ENCODE peak calls at places on chromosomes 1 and 21, in seven cellular contexts. One of them, this sample, is unnamed.
A peak's percentile ranks its signal among the peaks of the same experiment; 100 is the strongest.

GRCh38 chr1:194295690-194296089 is 1109.3 kb upstream of the B3GALT2 start:
- DNase-seq in hepatocyte: peak; percentile 70
- DNase-seq in cardiac muscle cell: peak; percentile 76
- DNase-seq in mammary epithelial cell: peak; percentile 19
- DNase-seq in esophagus muscularis mucosa: no peak
- DNase-seq in heart right ventricle: no peak
- DNase-seq in H9: no peak
- DNase-seq in this sample: no peak

GRCh38 chr1:55257958-55258357 is 42.8 kb upstream of the USP24 start:
- DNase-seq in hepatocyte: no peak
- DNase-seq in cardiac muscle cell: no peak
- DNase-seq in mammary epithelial cell: no peak
- DNase-seq in esophagus muscularis mucosa: no peak
- DNase-seq in heart right ventricle: no peak
- DNase-seq in H9: no peak
- DNase-seq in this sample: no peak

GRCh38 chr1:43987159-43988022 is 4.0 kb upstream of the CCDC24 start:
- DNase-seq in hepatocyte: peak; percentile 54
- DNase-seq in cardiac muscle cell: no peak
- DNase-seq in mammary epithelial cell: no peak
- DNase-seq in esophagus muscularis mucosa: no peak
- DNase-seq in heart right ventricle: no peak
- DNase-seq in H9: no peak
- DNase-seq in this sample: no peak

GRCh38 chr1:230868736-230869385 is 540 bp upstream of the C1orf198 start:
- DNase-seq in hepatocyte: peak; percentile 77
- DNase-seq in cardiac muscle cell: peak; percentile 84
- DNase-seq in mammary epithelial cell: peak; percentile 33
- DNase-seq in esophagus muscularis mucosa: no peak
- DNase-seq in heart right ventricle: no peak
- DNase-seq in H9: peak; percentile 78
- DNase-seq in this sample: peak; percentile 88

GRCh38 chr1:184051485-184052193 is at the start of gene TSEN15:
- DNase-seq in hepatocyte: peak; percentile 92
- DNase-seq in cardiac muscle cell: peak; percentile 88
- DNase-seq in mammary epithelial cell: peak; percentile 85
- DNase-seq in esophagus muscularis mucosa: no peak
- DNase-seq in heart right ventricle: peak; percentile 79
- DNase-seq in H9: peak; percentile 71
- DNase-seq in this sample: peak; percentile 90

GRCh38 chr1:10823000-10823401 is 26.6 kb upstream of the CASZ1 start:
- DNase-seq in hepatocyte: no peak
- DNase-seq in cardiac muscle cell: no peak
- DNase-seq in mammary epithelial cell: no peak
- DNase-seq in esophagus muscularis mucosa: no peak
- DNase-seq in heart right ventricle: peak; percentile 55
- DNase-seq in H9: no peak
- DNase-seq in this sample: no peak

GRCh38 chr1:22914633-22915217 is 57.9 kb downstream of the LACTBL1 start:
- DNase-seq in hepatocyte: no peak
- DNase-seq in cardiac muscle cell: no peak
- DNase-seq in mammary epithelial cell: no peak
- DNase-seq in esophagus muscularis mucosa: no peak
- DNase-seq in heart right ventricle: no peak
- DNase-seq in H9: peak; percentile 47
- DNase-seq in this sample: no peak

GRCh38 chr1:165383067-165383466 is 26.6 kb upstream of the LMX1A start:
- DNase-seq in hepatocyte: no peak
- DNase-seq in cardiac muscle cell: no peak
- DNase-seq in mammary epithelial cell: peak; percentile 48
- DNase-seq in esophagus muscularis mucosa: no peak
- DNase-seq in heart right ventricle: peak; percentile 42
- DNase-seq in H9: no peak
- DNase-seq in this sample: peak; percentile 30

GRCh38 chr1:215146252-215146975 is 63.9 kb downstream of the KCNK2 start:
- DNase-seq in hepatocyte: peak; percentile 52
- DNase-seq in cardiac muscle cell: peak; percentile 5
- DNase-seq in mammary epithelial cell: peak; percentile 10
- DNase-seq in esophagus muscularis mucosa: no peak
- DNase-seq in heart right ventricle: no peak
- DNase-seq in H9: no peak
- DNase-seq in this sample: no peak

GRCh38 chr1:91124989-91125417 is 103.2 kb upstream of the ZNF644 start:
- DNase-seq in hepatocyte: peak; percentile 15
- DNase-seq in cardiac muscle cell: no peak
- DNase-seq in mammary epithelial cell: no peak
- DNase-seq in esophagus muscularis mucosa: no peak
- DNase-seq in heart right ventricle: no peak
- DNase-seq in H9: no peak
- DNase-seq in this sample: no peak

GRCh38 chr1:76209648-76210047 is 135.1 kb downstream of the ST6GALNAC3 start:
- DNase-seq in hepatocyte: no peak
- DNase-seq in cardiac muscle cell: no peak
- DNase-seq in mammary epithelial cell: no peak
- DNase-seq in esophagus muscularis mucosa: no peak
- DNase-seq in heart right ventricle: no peak
- DNase-seq in H9: no peak
- DNase-seq in this sample: no peak

GRCh38 chr1:178057863-178058576 is 35.9 kb upstream of the RASAL2 start:
- DNase-seq in hepatocyte: peak; percentile 48
- DNase-seq in cardiac muscle cell: peak; percentile 30
- DNase-seq in mammary epithelial cell: no peak
- DNase-seq in esophagus muscularis mucosa: no peak
- DNase-seq in heart right ventricle: peak; percentile 72
- DNase-seq in H9: peak; percentile 29
- DNase-seq in this sample: no peak

GRCh38 chr21:45998871-45999580 is 17.5 kb downstream of the COL6A1 start:
- DNase-seq in hepatocyte: no peak
- DNase-seq in cardiac muscle cell: no peak
- DNase-seq in mammary epithelial cell: no peak
- DNase-seq in esophagus muscularis mucosa: no peak
- DNase-seq in heart right ventricle: no peak
- DNase-seq in H9: peak; percentile 18
- DNase-seq in this sample: no peak

GRCh38 chr1:35062518-35063196 is 16.5 kb upstream of the ZMYM1 start:
- DNase-seq in hepatocyte: no peak
- DNase-seq in cardiac muscle cell: no peak
- DNase-seq in mammary epithelial cell: peak; percentile 31
- DNase-seq in esophagus muscularis mucosa: peak; percentile 19
- DNase-seq in heart right ventricle: no peak
- DNase-seq in H9: no peak
- DNase-seq in this sample: no peak

GRCh38 chr1:220878223-220879081 is 791 bp upstream of the HLX start:
- DNase-seq in hepatocyte: no peak
- DNase-seq in cardiac muscle cell: no peak
- DNase-seq in mammary epithelial cell: no peak
- DNase-seq in esophagus muscularis mucosa: no peak
- DNase-seq in heart right ventricle: peak; percentile 49
- DNase-seq in H9: no peak
- DNase-seq in this sample: peak; percentile 46

GRCh38 chr1:208192989-208193388 is 51.2 kb downstream of the PLXNA2 start:
- DNase-seq in hepatocyte: no peak
- DNase-seq in cardiac muscle cell: no peak
- DNase-seq in mammary epithelial cell: no peak
- DNase-seq in esophagus muscularis mucosa: no peak
- DNase-seq in heart right ventricle: no peak
- DNase-seq in H9: no peak
- DNase-seq in this sample: no peak

DNA sequence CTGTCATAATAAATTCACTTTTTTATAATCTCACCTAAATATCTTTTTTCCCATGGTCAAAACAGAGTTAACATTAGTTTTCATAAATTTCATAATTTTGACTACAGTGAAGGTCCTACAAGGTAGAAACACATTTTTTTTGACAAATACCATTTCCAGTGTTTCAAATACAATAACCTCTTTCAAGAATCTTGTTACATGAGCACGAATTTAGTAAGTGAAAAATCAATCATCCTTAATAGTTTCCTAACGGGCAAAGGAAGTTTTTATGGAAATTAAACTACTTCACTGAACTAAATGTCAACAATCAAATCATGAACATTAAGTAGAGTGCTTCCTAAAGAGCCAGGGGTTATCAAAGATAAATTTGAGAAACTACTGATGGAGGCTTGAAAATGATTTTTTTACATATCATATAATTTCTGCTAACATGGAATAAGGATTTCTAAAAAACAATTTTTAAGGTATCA is 35.4 kb downstream of the ABL2 start:
- DNase-seq in hepatocyte: no peak
- DNase-seq in cardiac muscle cell: no peak
- DNase-seq in mammary epithelial cell: no peak
- DNase-seq in esophagus muscularis mucosa: no peak
- DNase-seq in heart right ventricle: no peak
- DNase-seq in H9: no peak
- DNase-seq in this sample: no peak
- TF ChIP-seq CTCF in hepatocyte: no peak
- TF ChIP-seq CTCF in cardiac muscle cell: no peak
- TF ChIP-seq CTCF in mammary epithelial cell: no peak
- TF ChIP-seq CTCF in esophagus muscularis mucosa: no peak
- TF ChIP-seq CTCF in heart right ventricle: no peak
- TF ChIP-seq CTCF in H9: no peak
- TF ChIP-seq CTCF in this sample: no peak

GRCh38 chr21:22573834-22574233 is 1575.6 kb downstream of the NCAM2 start:
- DNase-seq in hepatocyte: no peak
- DNase-seq in cardiac muscle cell: no peak
- DNase-seq in mammary epithelial cell: no peak
- DNase-seq in esophagus muscularis mucosa: no peak
- DNase-seq in heart right ventricle: no peak
- DNase-seq in H9: no peak
- DNase-seq in this sample: no peak
- H3K4me1 ChIP-seq in hepatocyte: no peaks in the 10 kb centered on the region
- H3K4me1 ChIP-seq in cardiac muscle cell: no peaks in the 10 kb centered on the region
- H3K4me1 ChIP-seq in mammary epithelial cell: no peaks in the 10 kb centered on the region
- H3K4me1 ChIP-seq in esophagus muscularis mucosa: no peaks in the 10 kb centered on the region
- H3K4me1 ChIP-seq in heart right ventricle: no peaks in the 10 kb centered on the region
- H3K4me1 ChIP-seq in H9: no peaks in the 10 kb centered on the region
- H3K4me1 ChIP-seq in this sample: no peaks in the 10 kb centered on the region

GRCh38 chr1:42320689-42321088 is 14.3 kb downstream of the FOXJ3 start:
- DNase-seq in hepatocyte: no peak
- DNase-seq in cardiac muscle cell: peak; percentile 49
- DNase-seq in mammary epithelial cell: no peak
- DNase-seq in esophagus muscularis mucosa: no peak
- DNase-seq in heart right ventricle: no peak
- DNase-seq in H9: no peak
- DNase-seq in this sample: no peak

GRCh38 chr1:42321731-42322130 is 13.3 kb downstream of the FOXJ3 start:
- DNase-seq in hepatocyte: no peak
- DNase-seq in cardiac muscle cell: no peak
- DNase-seq in mammary epithelial cell: no peak
- DNase-seq in esophagus muscularis mucosa: no peak
- DNase-seq in heart right ventricle: no peak
- DNase-seq in H9: no peak
- DNase-seq in this sample: no peak

GRCh38 chr1:42323551-42323950 is 11.5 kb downstream of the FOXJ3 start:
- DNase-seq in hepatocyte: no peak
- DNase-seq in cardiac muscle cell: no peak
- DNase-seq in mammary epithelial cell: no peak
- DNase-seq in esophagus muscularis mucosa: no peak
- DNase-seq in heart right ventricle: no peak
- DNase-seq in H9: no peak
- DNase-seq in this sample: no peak

GRCh38 chr1:42324398-42325013 is 10.5 kb downstream of the FOXJ3 start:
- DNase-seq in hepatocyte: no peak
- DNase-seq in cardiac muscle cell: no peak
- DNase-seq in mammary epithelial cell: no peak
- DNase-seq in esophagus muscularis mucosa: no peak
- DNase-seq in heart right ventricle: no peak
- DNase-seq in H9: no peak
- DNase-seq in this sample: no peak

GRCh38 chr1:42322577-42322976 is 12.5 kb downstream of the FOXJ3 start:
- DNase-seq in hepatocyte: no peak
- DNase-seq in cardiac muscle cell: no peak
- DNase-seq in mammary epithelial cell: peak; percentile 59
- DNase-seq in esophagus muscularis mucosa: no peak
- DNase-seq in heart right ventricle: no peak
- DNase-seq in H9: no peak
- DNase-seq in this sample: no peak
- TF ChIP-seq CTCF in hepatocyte: no peak
- TF ChIP-seq CTCF in cardiac muscle cell: no peak
- TF ChIP-seq CTCF in mammary epithelial cell: no peak
- TF ChIP-seq CTCF in esophagus muscularis mucosa: no peak
- TF ChIP-seq CTCF in heart right ventricle: no peak
- TF ChIP-seq CTCF in H9: no peak
- TF ChIP-seq CTCF in this sample: no peak

GRCh38 chr1:56564615-56565014 is 14.7 kb downstream of the PLPP3 start:
- DNase-seq in hepatocyte: no peak
- DNase-seq in cardiac muscle cell: no peak
- DNase-seq in mammary epithelial cell: no peak
- DNase-seq in esophagus muscularis mucosa: no peak
- DNase-seq in heart right ventricle: no peak
- DNase-seq in H9: no peak
- DNase-seq in this sample: no peak
- H3K4me1 ChIP-seq in hepatocyte: peaks cover 70% of the 10 kb centered on the region
- H3K4me1 ChIP-seq in cardiac muscle cell: peaks cover 37% of the 10 kb centered on the region
- H3K4me1 ChIP-seq in mammary epithelial cell: no peaks in the 10 kb centered on the region
- H3K4me1 ChIP-seq in esophagus muscularis mucosa: peaks cover 75% of the 10 kb centered on the region
- H3K4me1 ChIP-seq in heart right ventricle: peaks cover 86% of the 10 kb centered on the region
- H3K4me1 ChIP-seq in H9: peaks cover 30% of the 10 kb centered on the region
- H3K4me1 ChIP-seq in this sample: peaks cover 63% of the 10 kb centered on the region

GRCh38 chr1:31705080-31705866 is 1.5 kb upstream of the COL16A1 start:
- DNase-seq in hepatocyte: peak; percentile 91
- DNase-seq in cardiac muscle cell: peak; percentile 51
- DNase-seq in mammary epithelial cell: peak; percentile 63
- DNase-seq in esophagus muscularis mucosa: no peak
- DNase-seq in heart right ventricle: peak; percentile 56
- DNase-seq in H9: peak; percentile 81
- DNase-seq in this sample: no peak
- TF ChIP-seq CTCF in hepatocyte: peak; percentile 46
- TF ChIP-seq CTCF in cardiac muscle cell: peak; percentile 42
- TF ChIP-seq CTCF in mammary epithelial cell: peak; percentile 60
- TF ChIP-seq CTCF in esophagus muscularis mucosa: peak; percentile 44
- TF ChIP-seq CTCF in heart right ventricle: peak; percentile 34
- TF ChIP-seq CTCF in H9: peak; percentile 11
- TF ChIP-seq CTCF in this sample: no peak

DNA sequence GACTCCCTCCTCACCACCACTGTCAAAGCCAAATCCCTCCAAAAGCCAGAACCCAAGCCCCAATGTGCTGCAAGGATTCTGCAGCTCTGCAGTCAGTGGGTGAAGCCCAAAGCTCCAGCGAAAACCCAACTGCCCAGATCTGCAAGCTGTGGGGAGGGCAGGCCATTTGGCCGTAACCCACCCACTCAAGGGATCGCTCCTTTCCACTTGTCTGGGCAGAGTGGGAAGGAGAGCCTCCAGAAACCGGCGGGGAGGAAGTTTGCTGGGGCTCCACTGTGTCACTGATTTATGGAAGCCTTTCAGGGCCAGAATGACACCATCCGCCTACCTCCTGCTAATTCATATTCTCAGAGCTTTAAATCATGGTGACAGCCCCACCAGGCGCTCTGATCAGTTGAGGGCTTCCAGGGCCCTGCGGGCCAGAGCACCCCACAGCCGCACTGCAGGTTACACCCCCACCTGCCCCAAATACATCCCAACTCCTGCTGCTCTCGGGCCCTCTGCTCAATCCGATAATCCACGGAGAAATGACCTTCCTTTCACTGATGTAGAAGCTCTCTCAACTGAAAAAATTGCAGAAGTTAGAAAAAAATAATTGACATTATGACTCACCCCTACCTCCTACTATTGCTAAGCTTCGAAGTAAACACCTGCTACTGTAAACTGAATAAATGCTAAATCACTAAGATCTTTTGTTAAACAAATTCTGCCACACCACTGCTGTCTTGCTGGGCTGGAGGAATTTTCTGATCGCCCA is 40.6 kb upstream of the RAB4A start:
- DNase-seq in hepatocyte: no peak
- DNase-seq in cardiac muscle cell: no peak
- DNase-seq in mammary epithelial cell: peak; percentile 31
- DNase-seq in esophagus muscularis mucosa: no peak
- DNase-seq in heart right ventricle: no peak
- DNase-seq in H9: no peak
- DNase-seq in this sample: no peak
- H3K4me1 ChIP-seq in hepatocyte: peaks cover 35% of the 10 kb centered on the region
- H3K4me1 ChIP-seq in cardiac muscle cell: peaks cover 3% of the 10 kb centered on the region
- H3K4me1 ChIP-seq in mammary epithelial cell: peaks cover 43% of the 10 kb centered on the region
- H3K4me1 ChIP-seq in esophagus muscularis mucosa: peaks cover 54% of the 10 kb centered on the region
- H3K4me1 ChIP-seq in heart right ventricle: peaks cover 48% of the 10 kb centered on the region
- H3K4me1 ChIP-seq in H9: peaks cover 32% of the 10 kb centered on the region
- H3K4me1 ChIP-seq in this sample: peaks cover 27% of the 10 kb centered on the region

This sample was measured in pancreas.